ENCODE peak calls at places on chromosomes 2 and 18, in five cellular contexts. A, J, U, T and K are unnamed samples. For H3K79me2, the result is how much of the 10 kb centered on the place peaks cover.

GRCh38 chr2:73642338-73643018 is at the start of gene NAT8:
- DNase-seq in T (no peak), U (no peak), A (no peak), J (no peak), K (no peak)

GRCh38 chr2:149410701-149411484 is 80.5 kb downstream of the LYPD6 start:
- DNase-seq in A (peak), U (no peak), T (no peak), J (no peak), K (peak)

GRCh38 chr2:106037922-106038321 is 156.2 kb downstream of the UXS1 start:
- DNase-seq in U (no peak), J (no peak), T (no peak), A (no peak), K (no peak)

GRCh38 chr2:108324531-108325256 is 36.0 kb downstream of the SULT1C2 start:
- DNase-seq in T (no peak), J (no peak), U (no peak), A (no peak), K (peak)

GRCh38 chr18:21868770-21869169 is 128.2 kb downstream of the MIB1 start:
- DNase-seq in T (no peak), U (no peak), J (no peak), A (no peak), K (no peak)

GRCh38 chr2:152781210-152781609 is 62.8 kb downstream of the ARL6IP6 start:
- DNase-seq in J (no peak), A (no peak), T (no peak), U (no peak), K (no peak)

GRCh38 chr2:8676191-8676914 is 5.5 kb upstream of the ID2 start:
- DNase-seq in A (no peak), U (peak), T (peak), J (no peak), K (peak)

GRCh38 chr2:52810460-52810859 is 957.1 kb upstream of the CHAC2 start:
- DNase-seq in J (no peak), T (peak), U (peak), A (no peak), K (peak)

GRCh38 chr2:29010946-29011649 is 30.0 kb downstream of the TOGARAM2 start:
- DNase-seq in T (peak), A (no peak), U (no peak), J (peak), K (peak)

GRCh38 chr2:65436169-65436824 is 3.9 kb upstream of the SPRED2 start:
- DNase-seq in T (peak), J (peak), A (peak), U (peak), K (peak)

GRCh38 chr2:28956415-28956826 is 24.7 kb upstream of the TOGARAM2 start:
- DNase-seq in A (no peak), T (peak), U (peak), J (no peak), K (peak)

GRCh38 chr2:70978388-70979357 is at the start of gene ANKRD53:
- DNase-seq in A (peak), J (no peak), T (peak), U (peak), K (no peak)

GRCh38 chr18:28905509-28905908 is 728.6 kb upstream of the CDH2 start:
- DNase-seq in J (no peak), T (no peak), A (no peak), U (no peak), K (peak)

GRCh38 chr2:3738454-3738853 is 35.1 kb downstream of the DCDC2C start:
- DNase-seq in U (peak), A (no peak), T (peak), J (peak), K (no peak)

GRCh38 chr2:147711031-147711430 is 133.8 kb upstream of the ACVR2A start:
- DNase-seq in T (no peak), U (no peak), J (no peak), A (peak), K (peak)

GRCh38 chr18:8176554-8176953 is 432.7 kb upstream of the RAB12 start:
- DNase-seq in A (no peak), T (peak), J (no peak), U (no peak), K (no peak)

GRCh38 chr2:54724560-54725342 is 1.3 kb downstream of the EML6 start:
- DNase-seq in T (peak), U (peak), A (peak), J (peak), K (no peak)

GRCh38 chr18:66645983-66646382 is 42.1 kb upstream of the CDH19 start:
- DNase-seq in J (no peak), U (no peak), A (no peak), T (no peak), K (no peak)

GRCh38 chr2:234363011-234363487 is 133.8 kb downstream of the ARL4C start:
- DNase-seq in U (no peak), A (peak), T (peak), J (no peak), K (peak)

GRCh38 chr2:17125989-17126620 is 392.1 kb downstream of the RAD51AP2 start:
- DNase-seq in T (no peak), A (no peak), J (no peak), U (no peak), K (no peak)

GRCh38 chr2:50726186-50726585 is 305.7 kb downstream of the NRXN1 start:
- DNase-seq in T (no peak), U (no peak), A (no peak), J (no peak), K (no peak)

GRCh38 chr2:121707344-121707919 is 29.2 kb downstream of the NIFK start:
- DNase-seq in J (peak), U (no peak), A (peak), T (no peak), K (peak)
- H3K27ac ChIP-seq in J (no peak), U (no peak), A (no peak), T (no peak), K (no peak)

GRCh38 chr2:58240595-58240937 is 559 bp downstream of the FANCL start:
- DNase-seq in J (no peak), U (peak), T (no peak), A (no peak), K (no peak)
- H3K79me2 ChIP-seq in J (half or more), U (under half), T (half or more), A (under half), K (half or more)

GRCh38 chr18:23932385-23933067 is 82.0 kb upstream of the TTC39C start:
- DNase-seq in A (no peak), U (no peak), J (no peak), T (no peak), K (no peak)
- H2AFZ ChIP-seq in A (no peak), U (no peak), J (no peak), T (peak), K (no peak)

DNA sequence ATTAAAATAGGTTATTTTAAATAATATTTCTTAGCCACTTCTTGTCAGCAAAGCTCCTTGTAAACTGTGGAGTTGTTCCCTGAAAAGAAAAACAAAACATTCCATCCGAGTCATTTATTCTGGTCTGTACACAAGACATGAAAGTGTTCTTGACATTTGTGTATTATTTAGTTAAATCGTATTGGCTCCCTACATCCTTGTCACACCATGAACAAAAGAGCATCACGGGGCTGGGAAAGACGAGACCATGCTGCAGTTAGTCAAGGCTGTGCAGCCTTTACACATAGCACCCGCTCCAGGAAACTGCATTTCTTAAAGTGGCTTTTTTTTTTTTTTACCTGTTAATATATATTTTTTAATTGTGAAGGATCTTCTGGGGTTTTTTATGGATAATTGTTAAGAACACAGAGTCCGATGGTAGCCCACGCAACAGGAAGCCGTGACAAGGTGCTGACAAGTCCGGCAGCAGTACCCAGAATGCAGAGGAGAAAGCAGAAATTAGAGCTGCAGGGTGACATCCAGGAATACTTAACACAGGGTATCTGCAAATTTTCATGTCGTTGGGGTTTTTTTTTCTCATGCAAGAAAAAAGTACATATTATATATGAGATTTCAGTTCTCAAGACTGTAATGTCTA is 588.4 kb downstream of the ARHGAP15 start:
- DNase-seq in J (no peak), U (no peak), A (no peak), T (no peak), K (peak)
- H3K27ac ChIP-seq in J (no peak), U (peak), A (no peak), T (no peak), K (no peak)

GRCh38 chr18:79938196-79938595 is 13.3 kb downstream of the SLC66A2 start:
- DNase-seq in A (no peak), U (no peak), T (no peak), J (no peak), K (no peak)
- H3K79me2 ChIP-seq in A (under half), U (under half), T (under half), J (under half), K (half or more)

DNA sequence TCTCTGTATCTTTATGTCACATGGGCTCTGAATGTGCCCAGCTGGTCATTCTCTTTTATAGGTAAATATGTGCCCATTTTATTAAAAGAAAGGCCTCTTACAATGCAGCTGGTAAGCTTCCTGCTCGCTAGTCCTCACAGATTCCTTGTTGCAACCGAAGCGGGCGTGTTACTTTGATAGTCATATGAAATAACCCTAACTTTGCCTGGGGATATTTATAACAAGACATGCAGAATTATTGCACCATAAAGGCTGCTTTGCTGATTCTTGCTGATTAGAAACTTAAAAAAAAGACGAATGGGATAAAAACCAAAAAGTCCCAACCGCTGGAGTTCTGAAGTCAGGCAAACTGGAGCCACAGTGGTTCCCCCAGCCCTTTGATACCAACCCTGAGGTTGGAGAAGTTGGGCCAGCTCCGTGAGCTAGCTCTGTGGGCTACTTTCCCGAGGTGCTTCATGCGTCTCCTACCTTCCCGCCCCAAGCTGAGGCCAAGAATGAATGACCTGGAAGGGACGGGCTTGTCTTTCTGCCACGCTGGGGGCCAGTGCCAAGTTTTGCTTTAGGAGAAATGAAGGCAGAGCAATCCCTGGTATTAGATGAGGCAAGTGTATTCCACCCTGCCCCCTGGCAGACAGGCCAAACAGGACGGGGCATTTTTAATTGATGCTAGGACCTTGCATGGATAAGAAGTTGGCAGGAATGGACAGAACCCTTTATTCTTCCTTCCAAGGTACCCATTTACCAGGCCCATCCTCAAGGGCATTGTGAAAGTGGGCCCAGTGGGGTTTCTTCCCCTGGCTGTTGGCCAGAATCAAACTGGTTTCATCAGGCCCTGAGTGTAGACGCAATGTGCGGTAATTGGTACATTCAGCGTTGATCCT is 140.4 kb downstream of the KCTD1 start:
- DNase-seq in T (no peak), J (no peak), U (no peak), A (no peak), K (no peak)
- H2AFZ ChIP-seq in T (no peak), J (no peak), U (no peak), A (no peak), K (no peak)

DNA sequence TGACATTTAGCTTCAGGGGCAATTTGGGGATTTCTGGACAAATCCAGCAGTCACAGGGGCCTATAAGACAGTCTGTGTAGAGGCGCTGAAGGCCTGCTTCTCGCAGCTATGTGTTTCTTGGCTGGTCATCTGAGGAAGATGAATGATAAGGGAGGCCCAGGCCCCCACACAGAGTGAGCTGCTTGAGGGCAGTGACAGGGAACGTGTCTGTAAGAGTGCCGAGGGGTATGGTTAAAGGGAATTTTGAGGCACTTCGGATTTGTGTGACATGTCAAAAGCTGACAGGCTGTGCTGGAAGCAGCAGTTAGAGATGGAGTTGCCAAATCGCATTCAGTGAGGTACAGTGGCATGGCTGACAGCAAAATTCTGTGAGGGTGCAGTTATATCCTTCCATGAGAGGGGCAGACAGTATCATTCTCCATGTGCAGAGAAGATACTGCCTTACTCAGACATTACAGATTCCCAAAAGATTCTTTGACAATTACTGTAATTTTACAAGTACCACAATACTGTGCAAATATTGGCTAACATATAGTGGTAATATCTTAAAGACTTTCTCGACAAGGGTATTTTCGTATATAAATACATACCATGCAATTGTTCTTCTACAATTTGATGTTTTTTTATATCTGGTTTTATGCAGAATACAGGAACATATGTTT is 74.0 kb downstream of the CERS6 start:
- DNase-seq in A (no peak), U (peak), T (no peak), J (no peak), K (no peak)
- H3K27ac ChIP-seq in A (peak), U (no peak), T (no peak), J (no peak), K (no peak)

GRCh38 chr2:233022561-233022960 is 9.5 kb upstream of the NGEF start:
- DNase-seq in A (peak), T (no peak), U (no peak), J (no peak), K (no peak)

GRCh38 chr2:233023761-233024410 is 8.6 kb upstream of the NEU2 start:
- DNase-seq in A (peak), J (no peak), T (no peak), U (no peak), K (no peak)

GRCh38 chr2:233023007-233023760 is 9.3 kb upstream of the NEU2 start:
- DNase-seq in A (no peak), J (no peak), T (no peak), U (no peak), K (no peak)

GRCh38 chr2:233020454-233020853 is 7.4 kb upstream of the NGEF start:
- DNase-seq in A (no peak), U (no peak), J (no peak), T (no peak), K (no peak)

GRCh38 chr2:233021771-233022170 is 8.7 kb upstream of the NGEF start:
- DNase-seq in T (no peak), U (no peak), A (no peak), J (no peak), K (peak)
- H3K79me2 ChIP-seq in T (under half), U (under half), A (under half), J (under half), K (under half)